ENCODE peak calls at places on chromosomes 5 and 9, in four cellular contexts. One of them, this sample, is unnamed.

GRCh38 chr9:136107155-136107952 is 11.3 kb downstream of the TMEM250 start:
- DNase-seq in PC-3: no peak
- DNase-seq in IMR-90: no peak
- DNase-seq in neural progenitor cell: no peak
- DNase-seq in this sample: no peak

GRCh38 chr5:78601622-78602314 is 46.8 kb downstream of the LHFPL2 start:
- DNase-seq in neural progenitor cell: no peak
- DNase-seq in IMR-90: peak; percentile 80
- DNase-seq in PC-3: peak; percentile 34
- DNase-seq in this sample: no peak

GRCh38 chr5:108168915-108169314 is 213.0 kb downstream of the FBXL17 start:
- DNase-seq in IMR-90: no peak
- DNase-seq in neural progenitor cell: no peak
- DNase-seq in PC-3: no peak
- DNase-seq in this sample: peak; percentile 4

GRCh38 chr9:87498816-87499454 is 1.3 kb downstream of the DAPK1 start:
- DNase-seq in IMR-90: no peak
- DNase-seq in PC-3: no peak
- DNase-seq in neural progenitor cell: peak; percentile 35
- DNase-seq in this sample: no peak

GRCh38 chr5:1494780-1495524 is 28.8 kb downstream of the LPCAT1 start:
- DNase-seq in neural progenitor cell: no peak
- DNase-seq in PC-3: no peak
- DNase-seq in IMR-90: no peak
- DNase-seq in this sample: no peak

GRCh38 chr5:175814676-175815075 is 56.7 kb upstream of the CPLX2 start:
- DNase-seq in IMR-90: peak; percentile 73
- DNase-seq in PC-3: peak; percentile 89
- DNase-seq in neural progenitor cell: no peak
- DNase-seq in this sample: peak; percentile 78

GRCh38 chr9:84293001-84293798 is 47.4 kb downstream of the SLC28A3 start:
- DNase-seq in IMR-90: no peak
- DNase-seq in neural progenitor cell: no peak
- DNase-seq in PC-3: no peak
- DNase-seq in this sample: no peak

GRCh38 chr5:6225121-6225607 is 153.2 kb downstream of the MED10 start:
- DNase-seq in PC-3: no peak
- DNase-seq in IMR-90: no peak
- DNase-seq in neural progenitor cell: no peak
- DNase-seq in this sample: no peak

GRCh38 chr5:78899922-78900362 is 85.2 kb downstream of the ARSB start:
- DNase-seq in neural progenitor cell: peak; percentile 78
- DNase-seq in PC-3: peak; percentile 56
- DNase-seq in IMR-90: peak; percentile 67
- DNase-seq in this sample: peak; percentile 44

GRCh38 chr5:142825378-142826089 is 55.4 kb downstream of the ARHGAP26 start:
- DNase-seq in IMR-90: no peak
- DNase-seq in neural progenitor cell: peak; percentile 26
- DNase-seq in PC-3: no peak
- DNase-seq in this sample: no peak

GRCh38 chr5:73748510-73749410 is 122.8 kb downstream of the ARHGEF28 start:
- DNase-seq in IMR-90: peak; percentile 53
- DNase-seq in neural progenitor cell: no peak
- DNase-seq in PC-3: no peak
- DNase-seq in this sample: no peak

GRCh38 chr9:14216612-14217194 is 97.2 kb downstream of the NFIB start:
- DNase-seq in IMR-90: no peak
- DNase-seq in PC-3: peak; percentile 57
- DNase-seq in neural progenitor cell: no peak
- DNase-seq in this sample: no peak

GRCh38 chr5:14342306-14342705 is 199.2 kb downstream of the TRIO start:
- DNase-seq in PC-3: no peak
- DNase-seq in IMR-90: peak; percentile 66
- DNase-seq in neural progenitor cell: no peak
- DNase-seq in this sample: no peak

GRCh38 chr5:112195924-112196323 is 223.2 kb downstream of the EPB41L4A start:
- DNase-seq in neural progenitor cell: no peak
- DNase-seq in IMR-90: no peak
- DNase-seq in PC-3: no peak
- DNase-seq in this sample: no peak

GRCh38 chr9:79742145-79742820 is 170.5 kb downstream of the TLE4 start:
- DNase-seq in neural progenitor cell: no peak
- DNase-seq in PC-3: no peak
- DNase-seq in IMR-90: no peak
- DNase-seq in this sample: no peak

GRCh38 chr5:62306494-62307363 is 723 bp downstream of the KIF2A start:
- DNase-seq in neural progenitor cell: peak; percentile 63
- DNase-seq in PC-3: no peak
- DNase-seq in IMR-90: peak; percentile 35
- DNase-seq in this sample: peak; percentile 30

GRCh38 chr5:157308826-157309465 is 43.0 kb downstream of the CYFIP2 start:
- DNase-seq in PC-3: peak; percentile 30
- DNase-seq in neural progenitor cell: no peak
- DNase-seq in IMR-90: no peak
- DNase-seq in this sample: no peak

GRCh38 chr5:54361683-54362411 is 51.5 kb upstream of the ARL15 start:
- DNase-seq in IMR-90: no peak
- DNase-seq in neural progenitor cell: no peak
- DNase-seq in PC-3: no peak
- DNase-seq in this sample: no peak

GRCh38 chr5:54360089-54360488 is 49.7 kb upstream of the ARL15 start:
- DNase-seq in PC-3: peak; percentile 67
- DNase-seq in neural progenitor cell: peak; percentile 3
- DNase-seq in IMR-90: peak; percentile 15
- DNase-seq in this sample: peak; percentile 77

GRCh38 chr5:54362434-54362833 is 52.1 kb upstream of the ARL15 start:
- DNase-seq in IMR-90: peak; percentile 26
- DNase-seq in neural progenitor cell: no peak
- DNase-seq in PC-3: no peak
- DNase-seq in this sample: no peak

GRCh38 chr5:54360925-54361662 is 50.7 kb upstream of the ARL15 start:
- DNase-seq in PC-3: no peak
- DNase-seq in neural progenitor cell: no peak
- DNase-seq in IMR-90: peak; percentile 10
- DNase-seq in this sample: no peak

GRCh38 chr5:54357371-54358058 is 47.1 kb upstream of the ARL15 start:
- DNase-seq in neural progenitor cell: no peak
- DNase-seq in IMR-90: no peak
- DNase-seq in PC-3: no peak
- DNase-seq in this sample: no peak
- H3K9ac ChIP-seq in neural progenitor cell: no peak overlapping the region
- H3K9ac ChIP-seq in IMR-90: no peak overlapping the region
- H3K9ac ChIP-seq in PC-3: no peak overlapping the region
- H3K9ac ChIP-seq in this sample: no peak overlapping the region

GRCh38 chr9:20022410-20022809 is 233.6 kb upstream of the SLC24A2 start:
- DNase-seq in IMR-90: peak; percentile 62
- DNase-seq in neural progenitor cell: no peak
- DNase-seq in PC-3: peak; percentile 12
- DNase-seq in this sample: no peak
- H2AFZ ChIP-seq in IMR-90: no peak overlapping the region
- H2AFZ ChIP-seq in neural progenitor cell: no peak overlapping the region
- H2AFZ ChIP-seq in PC-3: no peak overlapping the region
- H2AFZ ChIP-seq in this sample: no peak overlapping the region

DNA sequence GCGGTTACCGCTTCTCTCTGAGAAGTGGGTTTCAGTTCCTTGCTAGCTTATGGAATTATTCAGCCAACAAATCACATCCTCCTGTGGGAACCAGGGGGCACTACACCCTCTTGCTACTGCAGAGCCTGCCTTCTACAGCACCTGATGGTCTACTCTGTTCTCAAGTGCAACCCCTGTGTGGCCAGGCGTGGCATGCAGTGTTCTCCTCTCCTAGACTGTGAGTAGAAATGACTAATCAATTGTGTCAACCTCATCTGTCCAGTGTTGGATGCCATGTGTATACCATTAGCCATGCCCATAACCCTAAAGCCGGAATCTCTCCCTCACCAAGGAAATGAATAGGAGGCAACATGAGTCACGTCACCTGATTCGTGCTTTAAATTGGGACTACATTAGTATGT is 117.2 kb upstream of the LIFR start:
- DNase-seq in PC-3: peak; percentile 91
- DNase-seq in neural progenitor cell: peak; percentile 9
- DNase-seq in IMR-90: no peak
- DNase-seq in this sample: peak; percentile 4
- TF ChIP-seq CTCF in PC-3: peak; percentile 60
- TF ChIP-seq CTCF in neural progenitor cell: peak; percentile 31
- TF ChIP-seq CTCF in IMR-90: no peak
- TF ChIP-seq CTCF in this sample: no peak

GRCh38 chr9:88852794-88853193 is 138.5 kb upstream of the S1PR3 start:
- DNase-seq in neural progenitor cell: no peak
- DNase-seq in IMR-90: peak; percentile 95
- DNase-seq in PC-3: peak; percentile 85
- DNase-seq in this sample: peak; percentile 92
- H3K9ac ChIP-seq in neural progenitor cell: no peak overlapping the region
- H3K9ac ChIP-seq in IMR-90: no peak overlapping the region
- H3K9ac ChIP-seq in PC-3: no peak overlapping the region
- H3K9ac ChIP-seq in this sample: no peak overlapping the region

GRCh38 chr9:35603986-35604577 is 980 bp upstream of the TESK1 start:
- DNase-seq in IMR-90: peak; percentile 99
- DNase-seq in PC-3: peak; percentile 98
- DNase-seq in neural progenitor cell: peak; percentile 100
- DNase-seq in this sample: peak; percentile 99
- H2AFZ ChIP-seq in IMR-90: peak overlapping the region; percentile 97
- H2AFZ ChIP-seq in PC-3: peak overlapping the region; percentile 95
- H2AFZ ChIP-seq in neural progenitor cell: peak overlapping the region; percentile 96
- H2AFZ ChIP-seq in this sample: peak overlapping the region; percentile 98

GRCh38 chr9:128409998-128410397 is 10.7 kb upstream of the CERCAM start:
- DNase-seq in neural progenitor cell: peak; percentile 64
- DNase-seq in PC-3: peak; percentile 43
- DNase-seq in IMR-90: no peak
- DNase-seq in this sample: peak; percentile 23
- TF ChIP-seq CTCF in neural progenitor cell: peak; percentile 38
- TF ChIP-seq CTCF in PC-3: peak; percentile 42
- TF ChIP-seq CTCF in IMR-90: peak; percentile 18
- TF ChIP-seq CTCF in this sample: peak; percentile 23